ENCODE peak calls at places on chromosome 17, in nine cellular contexts. One of them, this sample, is unnamed.

GRCh38 chr17:42240201-42240600 is 36.0 kb downstream of the STAT5B start:
- DNase-seq in fibroblast of the conjunctiva: no peak
- DNase-seq in HFFc6: no peak
- DNase-seq in RCC 7860: no peak
- DNase-seq in NCI-H1092 treated with DMSO at 0.1 percent for 48 hours: no peak
- DNase-seq in lower leg skin: no peak
- DNase-seq in ELF-1: no peak
- DNase-seq in fibroblast of pulmonary artery: peak; percentile 36
- DNase-seq in SW 1271: no peak
- DNase-seq in this sample: no peak

GRCh38 chr17:31061678-31062077 is 33.1 kb upstream of the NF1 start:
- DNase-seq in fibroblast of the conjunctiva: no peak
- DNase-seq in HFFc6: no peak
- DNase-seq in RCC 7860: no peak
- DNase-seq in NCI-H1092 treated with DMSO at 0.1 percent for 48 hours: no peak
- DNase-seq in lower leg skin: peak; percentile 10
- DNase-seq in ELF-1: peak; percentile 45
- DNase-seq in fibroblast of pulmonary artery: no peak
- DNase-seq in SW 1271: no peak
- DNase-seq in this sample: no peak

GRCh38 chr17:6544770-6545169 is 11.6 kb downstream of the PITPNM3 start:
- DNase-seq in fibroblast of the conjunctiva: no peak
- DNase-seq in HFFc6: no peak
- DNase-seq in RCC 7860: no peak
- DNase-seq in NCI-H1092 treated with DMSO at 0.1 percent for 48 hours: no peak
- DNase-seq in lower leg skin: no peak
- DNase-seq in ELF-1: peak; percentile 44
- DNase-seq in fibroblast of pulmonary artery: no peak
- DNase-seq in SW 1271: no peak
- DNase-seq in this sample: no peak

GRCh38 chr17:71505200-71505599 is 615.6 kb upstream of the SOX9 start:
- DNase-seq in fibroblast of the conjunctiva: no peak
- DNase-seq in HFFc6: peak; percentile 74
- DNase-seq in RCC 7860: no peak
- DNase-seq in NCI-H1092 treated with DMSO at 0.1 percent for 48 hours: no peak
- DNase-seq in lower leg skin: no peak
- DNase-seq in ELF-1: no peak
- DNase-seq in fibroblast of pulmonary artery: no peak
- DNase-seq in SW 1271: no peak
- DNase-seq in this sample: no peak

GRCh38 chr17:36937961-36938565 is 788 bp downstream of the LHX1 start:
- DNase-seq in fibroblast of the conjunctiva: no peak
- DNase-seq in HFFc6: no peak
- DNase-seq in RCC 7860: peak; percentile 75
- DNase-seq in NCI-H1092 treated with DMSO at 0.1 percent for 48 hours: no peak
- DNase-seq in lower leg skin: peak; percentile 86
- DNase-seq in ELF-1: no peak
- DNase-seq in fibroblast of pulmonary artery: peak; percentile 45
- DNase-seq in SW 1271: no peak
- DNase-seq in this sample: no peak

GRCh38 chr17:59357929-59358328 is 26.5 kb downstream of the YPEL2 start:
- DNase-seq in fibroblast of the conjunctiva: no peak
- DNase-seq in HFFc6: peak; percentile 78
- DNase-seq in RCC 7860: peak; percentile 48
- DNase-seq in NCI-H1092 treated with DMSO at 0.1 percent for 48 hours: no peak
- DNase-seq in lower leg skin: no peak
- DNase-seq in ELF-1: no peak
- DNase-seq in fibroblast of pulmonary artery: peak; percentile 60
- DNase-seq in SW 1271: no peak
- DNase-seq in this sample: no peak

GRCh38 chr17:68048996-68049395 is 13.5 kb downstream of the KPNA2 start:
- DNase-seq in fibroblast of the conjunctiva: no peak
- DNase-seq in HFFc6: no peak
- DNase-seq in RCC 7860: no peak
- DNase-seq in NCI-H1092 treated with DMSO at 0.1 percent for 48 hours: no peak
- DNase-seq in lower leg skin: peak; percentile 18
- DNase-seq in ELF-1: peak; percentile 44
- DNase-seq in fibroblast of pulmonary artery: no peak
- DNase-seq in SW 1271: no peak
- DNase-seq in this sample: no peak

GRCh38 chr17:70081885-70082284 is 6.9 kb downstream of the KCNJ16 start:
- DNase-seq in fibroblast of the conjunctiva: no peak
- DNase-seq in HFFc6: no peak
- DNase-seq in RCC 7860: no peak
- DNase-seq in NCI-H1092 treated with DMSO at 0.1 percent for 48 hours: no peak
- DNase-seq in lower leg skin: no peak
- DNase-seq in ELF-1: no peak
- DNase-seq in fibroblast of pulmonary artery: no peak
- DNase-seq in SW 1271: no peak
- DNase-seq in this sample: no peak

GRCh38 chr17:9968881-9969280 is 63.8 kb upstream of the RCVRN start:
- DNase-seq in fibroblast of the conjunctiva: no peak
- DNase-seq in HFFc6: peak; percentile 87
- DNase-seq in RCC 7860: no peak
- DNase-seq in NCI-H1092 treated with DMSO at 0.1 percent for 48 hours: no peak
- DNase-seq in lower leg skin: no peak
- DNase-seq in ELF-1: peak; percentile 47
- DNase-seq in fibroblast of pulmonary artery: peak; percentile 14
- DNase-seq in SW 1271: no peak
- DNase-seq in this sample: no peak

GRCh38 chr17:17079336-17079735 is 37.1 kb downstream of the MPRIP start:
- DNase-seq in fibroblast of the conjunctiva: no peak
- DNase-seq in HFFc6: no peak
- DNase-seq in RCC 7860: no peak
- DNase-seq in NCI-H1092 treated with DMSO at 0.1 percent for 48 hours: no peak
- DNase-seq in lower leg skin: peak; percentile 68
- DNase-seq in ELF-1: peak; percentile 70
- DNase-seq in fibroblast of pulmonary artery: no peak
- DNase-seq in SW 1271: no peak
- DNase-seq in this sample: peak; percentile 12

GRCh38 chr17:62625870-62626200 is 1.6 kb upstream of the MRC2 start:
- DNase-seq in fibroblast of the conjunctiva: no peak
- DNase-seq in HFFc6: no peak
- DNase-seq in RCC 7860: no peak
- DNase-seq in NCI-H1092 treated with DMSO at 0.1 percent for 48 hours: no peak
- DNase-seq in lower leg skin: peak; percentile 72
- DNase-seq in ELF-1: peak; percentile 74
- DNase-seq in fibroblast of pulmonary artery: no peak
- DNase-seq in SW 1271: no peak
- DNase-seq in this sample: no peak

GRCh38 chr17:79633154-79633553 is 22.3 kb upstream of the RBFOX3 start:
- DNase-seq in fibroblast of the conjunctiva: no peak
- DNase-seq in HFFc6: no peak
- DNase-seq in RCC 7860: no peak
- DNase-seq in NCI-H1092 treated with DMSO at 0.1 percent for 48 hours: no peak
- DNase-seq in lower leg skin: peak; percentile 74
- DNase-seq in ELF-1: no peak
- DNase-seq in fibroblast of pulmonary artery: no peak
- DNase-seq in SW 1271: no peak
- DNase-seq in this sample: no peak

GRCh38 chr17:69518951-69519350 is 104.5 kb downstream of the MAP2K6 start:
- DNase-seq in fibroblast of the conjunctiva: no peak
- DNase-seq in HFFc6: no peak
- DNase-seq in RCC 7860: no peak
- DNase-seq in NCI-H1092 treated with DMSO at 0.1 percent for 48 hours: no peak
- DNase-seq in lower leg skin: no peak
- DNase-seq in ELF-1: no peak
- DNase-seq in fibroblast of pulmonary artery: no peak
- DNase-seq in SW 1271: no peak
- DNase-seq in this sample: no peak

GRCh38 chr17:57350266-57350665 is 93.9 kb downstream of the MSI2 start:
- DNase-seq in fibroblast of the conjunctiva: peak; percentile 12
- DNase-seq in HFFc6: no peak
- DNase-seq in RCC 7860: no peak
- DNase-seq in NCI-H1092 treated with DMSO at 0.1 percent for 48 hours: no peak
- DNase-seq in lower leg skin: no peak
- DNase-seq in ELF-1: no peak
- DNase-seq in fibroblast of pulmonary artery: no peak
- DNase-seq in SW 1271: no peak
- DNase-seq in this sample: no peak

GRCh38 chr17:58047751-58048150 is 35.5 kb upstream of the DYNLL2 start:
- DNase-seq in fibroblast of the conjunctiva: no peak
- DNase-seq in HFFc6: no peak
- DNase-seq in RCC 7860: no peak
- DNase-seq in NCI-H1092 treated with DMSO at 0.1 percent for 48 hours: no peak
- DNase-seq in lower leg skin: peak; percentile 5
- DNase-seq in ELF-1: no peak
- DNase-seq in fibroblast of pulmonary artery: no peak
- DNase-seq in SW 1271: no peak
- DNase-seq in this sample: no peak

GRCh38 chr17:47281246-47281645 is 27.6 kb downstream of the ITGB3 start:
- DNase-seq in fibroblast of the conjunctiva: no peak
- DNase-seq in HFFc6: no peak
- DNase-seq in RCC 7860: no peak
- DNase-seq in NCI-H1092 treated with DMSO at 0.1 percent for 48 hours: no peak
- DNase-seq in lower leg skin: no peak
- DNase-seq in ELF-1: no peak
- DNase-seq in fibroblast of pulmonary artery: no peak
- DNase-seq in SW 1271: no peak
- DNase-seq in this sample: no peak

GRCh38 chr17:44977065-44977464 is 9.0 kb upstream of the C1QL1 start:
- DNase-seq in fibroblast of the conjunctiva: no peak
- DNase-seq in HFFc6: no peak
- DNase-seq in RCC 7860: no peak
- DNase-seq in NCI-H1092 treated with DMSO at 0.1 percent for 48 hours: no peak
- DNase-seq in lower leg skin: no peak
- DNase-seq in ELF-1: no peak
- DNase-seq in fibroblast of pulmonary artery: no peak
- DNase-seq in SW 1271: no peak
- DNase-seq in this sample: no peak

GRCh38 chr17:7380321-7380720 is 568 bp upstream of the TNK1 start:
- DNase-seq in fibroblast of the conjunctiva: peak; percentile 53
- DNase-seq in HFFc6: peak; percentile 18
- DNase-seq in RCC 7860: no peak
- DNase-seq in NCI-H1092 treated with DMSO at 0.1 percent for 48 hours: peak; percentile 2
- DNase-seq in lower leg skin: peak; percentile 92
- DNase-seq in ELF-1: peak; percentile 78
- DNase-seq in fibroblast of pulmonary artery: peak; percentile 50
- DNase-seq in SW 1271: no peak
- DNase-seq in this sample: peak; percentile 52

GRCh38 chr17:74603032-74603635 is 11.1 kb upstream of the CD300LD start:
- DNase-seq in fibroblast of the conjunctiva: no peak
- DNase-seq in HFFc6: no peak
- DNase-seq in RCC 7860: no peak
- DNase-seq in NCI-H1092 treated with DMSO at 0.1 percent for 48 hours: no peak
- DNase-seq in lower leg skin: no peak
- DNase-seq in ELF-1: no peak
- DNase-seq in fibroblast of pulmonary artery: no peak
- DNase-seq in SW 1271: no peak
- DNase-seq in this sample: no peak

GRCh38 chr17:69528035-69528434 is 113.5 kb downstream of the MAP2K6 start:
- DNase-seq in fibroblast of the conjunctiva: no peak
- DNase-seq in HFFc6: no peak
- DNase-seq in RCC 7860: no peak
- DNase-seq in NCI-H1092 treated with DMSO at 0.1 percent for 48 hours: no peak
- DNase-seq in lower leg skin: no peak
- DNase-seq in ELF-1: no peak
- DNase-seq in fibroblast of pulmonary artery: no peak
- DNase-seq in SW 1271: no peak
- DNase-seq in this sample: no peak

GRCh38 chr17:151886-152859 is 14.8 kb downstream of the SCGB1C2 start:
- DNase-seq in fibroblast of the conjunctiva: no peak
- DNase-seq in HFFc6: peak; percentile 22
- DNase-seq in RCC 7860: peak; percentile 4
- DNase-seq in NCI-H1092 treated with DMSO at 0.1 percent for 48 hours: no peak
- DNase-seq in lower leg skin: peak; percentile 68
- DNase-seq in ELF-1: no peak
- DNase-seq in fibroblast of pulmonary artery: no peak
- DNase-seq in SW 1271: no peak
- DNase-seq in this sample: peak; percentile 43

GRCh38 chr17:82217530-82218204 is 5.0 kb upstream of the CCDC57 start:
- DNase-seq in fibroblast of the conjunctiva: peak; percentile 56
- DNase-seq in HFFc6: peak; percentile 85
- DNase-seq in RCC 7860: peak; percentile 91
- DNase-seq in NCI-H1092 treated with DMSO at 0.1 percent for 48 hours: no peak
- DNase-seq in lower leg skin: peak; percentile 91
- DNase-seq in ELF-1: peak; percentile 64
- DNase-seq in fibroblast of pulmonary artery: peak; percentile 92
- DNase-seq in SW 1271: peak; percentile 46
- DNase-seq in this sample: peak; percentile 97

GRCh38 chr17:71273451-71273850 is 847.4 kb upstream of the SOX9 start:
- DNase-seq in fibroblast of the conjunctiva: no peak
- DNase-seq in HFFc6: no peak
- DNase-seq in RCC 7860: no peak
- DNase-seq in NCI-H1092 treated with DMSO at 0.1 percent for 48 hours: no peak
- DNase-seq in lower leg skin: no peak
- DNase-seq in ELF-1: no peak
- DNase-seq in fibroblast of pulmonary artery: no peak
- DNase-seq in SW 1271: no peak
- DNase-seq in this sample: no peak

GRCh38 chr17:55710829-55711496 is 11.7 kb downstream of the TMEM100 start:
- DNase-seq in fibroblast of the conjunctiva: no peak
- DNase-seq in HFFc6: no peak
- DNase-seq in RCC 7860: no peak
- DNase-seq in NCI-H1092 treated with DMSO at 0.1 percent for 48 hours: peak; percentile 71
- DNase-seq in lower leg skin: no peak
- DNase-seq in ELF-1: no peak
- DNase-seq in fibroblast of pulmonary artery: no peak
- DNase-seq in SW 1271: no peak
- DNase-seq in this sample: no peak

GRCh38 chr17:32192379-32192778 is 50.1 kb downstream of the RHOT1 start:
- DNase-seq in fibroblast of the conjunctiva: no peak
- DNase-seq in HFFc6: peak; percentile 51
- DNase-seq in RCC 7860: no peak
- DNase-seq in NCI-H1092 treated with DMSO at 0.1 percent for 48 hours: no peak
- DNase-seq in lower leg skin: no peak
- DNase-seq in ELF-1: no peak
- DNase-seq in fibroblast of pulmonary artery: peak; percentile 20
- DNase-seq in SW 1271: no peak
- DNase-seq in this sample: no peak

GRCh38 chr17:60557805-60558204 is 31.8 kb upstream of the APPBP2 start:
- DNase-seq in fibroblast of the conjunctiva: no peak
- DNase-seq in HFFc6: no peak
- DNase-seq in RCC 7860: no peak
- DNase-seq in NCI-H1092 treated with DMSO at 0.1 percent for 48 hours: no peak
- DNase-seq in lower leg skin: no peak
- DNase-seq in ELF-1: no peak
- DNase-seq in fibroblast of pulmonary artery: no peak
- DNase-seq in SW 1271: no peak
- DNase-seq in this sample: no peak

GRCh38 chr17:56973520-56973919 is 4.4 kb upstream of the SCPEP1 start:
- DNase-seq in fibroblast of the conjunctiva: no peak
- DNase-seq in HFFc6: peak; percentile 16
- DNase-seq in RCC 7860: no peak
- DNase-seq in NCI-H1092 treated with DMSO at 0.1 percent for 48 hours: no peak
- DNase-seq in lower leg skin: no peak
- DNase-seq in ELF-1: no peak
- DNase-seq in fibroblast of pulmonary artery: no peak
- DNase-seq in SW 1271: no peak
- DNase-seq in this sample: no peak

GRCh38 chr17:83192161-83192788 is 112.9 kb downstream of the METRNL start:
- DNase-seq in fibroblast of the conjunctiva: no peak
- DNase-seq in HFFc6: peak; percentile 33
- DNase-seq in RCC 7860: no peak
- DNase-seq in NCI-H1092 treated with DMSO at 0.1 percent for 48 hours: no peak
- DNase-seq in lower leg skin: peak; percentile 91
- DNase-seq in ELF-1: no peak
- DNase-seq in fibroblast of pulmonary artery: no peak
- DNase-seq in SW 1271: no peak
- DNase-seq in this sample: peak; percentile 34

This sample was measured in left lung.